ENCODE peak calls at places on chromosomes 13 and 19, in seven cellular contexts. F, L, W, U, Q, A and K are unnamed samples. For H3K4me1, the result is how much of the 10 kb centered on the place peaks cover.

GRCh38 chr19:17255150-17255621 is 9.4 kb downstream of the USHBP1 start:
- DNase-seq in F (no peak), L (no peak), W (no peak), U (no peak), Q (peak), A (no peak), K (peak)

GRCh38 chr19:33064117-33064777 is 441 bp downstream of the RHPN2 start:
- DNase-seq in F (peak), L (no peak), W (no peak), U (peak), Q (peak), A (no peak), K (no peak)

GRCh38 chr13:40130871-40131636 is 475.6 kb downstream of the COG6 start:
- DNase-seq in F (no peak), L (no peak), W (no peak), U (no peak), Q (no peak), A (no peak), K (peak)

GRCh38 chr13:67964091-67964490 is 734.0 kb upstream of the PCDH9 start:
- DNase-seq in F (no peak), L (no peak), W (no peak), U (no peak), Q (no peak), A (no peak), K (no peak)

GRCh38 chr19:17327654-17328516 is 6.8 kb downstream of the ANO8 start:
- DNase-seq in F (peak), L (no peak), W (peak), U (peak), Q (peak), A (peak), K (peak)

GRCh38 chr13:61383101-61383500 is 32.5 kb downstream of the PCDH20 start:
- DNase-seq in F (no peak), L (no peak), W (no peak), U (no peak), Q (no peak), A (no peak), K (no peak)

GRCh38 chr19:42140125-42140754 is 8.0 kb upstream of the POU2F2 start:
- DNase-seq in F (peak), L (peak), W (no peak), U (peak), Q (peak), A (no peak), K (peak)

GRCh38 chr13:37225414-37226047 is 120.1 kb upstream of the CSNK1A1L start:
- DNase-seq in F (no peak), L (no peak), W (no peak), U (no peak), Q (no peak), A (no peak), K (no peak)

GRCh38 chr19:42693760-42694350 is 46.4 kb downstream of the PSG3 start:
- DNase-seq in F (no peak), L (no peak), W (no peak), U (peak), Q (peak), A (no peak), K (no peak)

GRCh38 chr19:14181906-14182305 is 24.1 kb downstream of the ADGRL1 start:
- DNase-seq in F (no peak), L (no peak), W (no peak), U (no peak), Q (no peak), A (no peak), K (no peak)

GRCh38 chr13:41458939-41459753 is 1.8 kb downstream of the RGCC start:
- DNase-seq in F (peak), L (no peak), W (no peak), U (peak), Q (peak), A (peak), K (peak)

GRCh38 chr13:99726261-99726894 is 225.1 kb downstream of the TM9SF2 start:
- DNase-seq in F (no peak), L (no peak), W (no peak), U (no peak), Q (peak), A (no peak), K (no peak)

GRCh38 chr19:17281391-17282304 is at the start of gene ANKLE1:
- DNase-seq in F (peak), L (no peak), W (no peak), U (peak), Q (peak), A (peak), K (no peak)

GRCh38 chr13:36059366-36059765 is 71.8 kb downstream of the DCLK1 start:
- DNase-seq in F (no peak), L (peak), W (no peak), U (peak), Q (no peak), A (no peak), K (no peak)

GRCh38 chr19:3129112-3129511 is 6.7 kb upstream of the GNA15 start:
- DNase-seq in F (no peak), L (peak), W (no peak), U (peak), Q (peak), A (no peak), K (peak)

DNA sequence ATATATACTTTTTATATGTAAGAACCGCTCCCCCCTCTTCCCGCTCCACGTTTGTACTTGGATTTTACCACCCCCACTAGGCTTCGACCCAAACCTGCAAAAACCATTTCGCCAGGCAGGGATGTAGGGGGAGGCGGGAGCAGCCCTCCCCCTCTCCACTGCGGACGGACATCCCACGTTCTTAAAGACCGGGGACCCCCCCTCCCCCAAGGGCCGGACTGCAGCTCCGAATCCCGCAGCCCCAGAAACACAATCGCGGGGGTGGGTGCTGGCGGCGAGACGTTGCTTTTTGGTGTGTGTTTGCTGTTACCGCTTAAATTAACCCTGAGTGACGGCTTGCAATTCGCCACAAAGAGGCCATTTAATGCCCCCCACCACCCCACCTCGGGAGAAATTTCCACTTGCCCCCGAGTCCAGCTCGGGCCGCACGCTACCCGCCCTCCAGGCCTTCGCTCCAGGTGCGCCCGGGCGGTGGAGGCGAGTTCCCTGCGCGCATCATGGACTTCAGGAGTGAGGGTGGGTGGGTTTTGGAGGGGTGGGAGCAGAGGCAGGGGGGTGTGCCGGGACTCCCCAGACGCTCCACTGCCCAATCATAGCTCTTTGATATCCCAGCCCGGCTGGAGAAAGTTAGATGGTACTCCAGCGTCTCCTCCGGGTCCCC is 15.8 kb downstream of the NFIX start:
- DNase-seq in F (no peak), L (no peak), W (no peak), U (no peak), Q (no peak), A (no peak), K (no peak)
- H3K4me1 ChIP-seq in F (half or more), L (half or more), W (under half), U (under half), Q (half or more), A (under half), K (under half)

GRCh38 chr19:1272423-1273262 is 2.7 kb upstream of the FAM174C start:
- DNase-seq in F (no peak), L (no peak), W (no peak), U (no peak), Q (no peak), A (no peak), K (no peak)

GRCh38 chr19:1270168-1270853 is 1.2 kb downstream of the CIRBP start:
- DNase-seq in F (no peak), L (no peak), W (no peak), U (no peak), Q (peak), A (no peak), K (peak)

GRCh38 chr19:1269478-1270167 is 491 bp downstream of the CIRBP start:
- DNase-seq in F (peak), L (peak), W (peak), U (peak), Q (peak), A (peak), K (peak)

GRCh38 chr19:1271528-1272422 is 2.6 kb downstream of the CIRBP start:
- DNase-seq in F (no peak), L (no peak), W (no peak), U (no peak), Q (no peak), A (no peak), K (no peak)

GRCh38 chr19:1270854-1271527 is 1.9 kb downstream of the CIRBP start:
- DNase-seq in F (no peak), L (no peak), W (no peak), U (no peak), Q (no peak), A (no peak), K (no peak)
- H3K4me1 ChIP-seq in F (half or more), L (half or more), W (half or more), U (under half), Q (under half), A (half or more), K (under half)

GRCh38 chr19:2047449-2048103 is 3.5 kb downstream of the MKNK2 start:
- DNase-seq in F (peak), L (no peak), W (peak), U (no peak), Q (no peak), A (no peak), K (peak)
- H3K4me1 ChIP-seq in F (half or more), L (half or more), W (half or more), U (under half), Q (under half), A (half or more), K (under half)

GRCh38 chr19:40603071-40603718 is 2.0 kb downstream of the LTBP4 start:
- DNase-seq in F (no peak), L (no peak), W (no peak), U (peak), Q (peak), A (peak), K (no peak)

GRCh38 chr19:40599331-40600085 is 1.7 kb upstream of the LTBP4 start:
- DNase-seq in F (no peak), L (no peak), W (no peak), U (peak), Q (peak), A (peak), K (no peak)

GRCh38 chr19:40600086-40600917 is 867 bp upstream of the LTBP4 start:
- DNase-seq in F (no peak), L (no peak), W (no peak), U (no peak), Q (peak), A (peak), K (no peak)

GRCh38 chr19:40598918-40599307 is 2.3 kb upstream of the LTBP4 start:
- DNase-seq in F (no peak), L (no peak), W (no peak), U (no peak), Q (no peak), A (peak), K (no peak)

GRCh38 chr19:40601061-40601973 is at the start of gene LTBP4:
- DNase-seq in F (no peak), L (no peak), W (no peak), U (peak), Q (peak), A (peak), K (peak)
- H3K4me1 ChIP-seq in F (half or more), L (half or more), W (half or more), U (half or more), Q (under half), A (half or more), K (under half)

GRCh38 chr13:33175991-33176390 is 109.6 kb downstream of the STARD13 start:
- DNase-seq in F (no peak), L (no peak), W (no peak), U (no peak), Q (no peak), A (no peak), K (no peak)
- H3K4me1 ChIP-seq in F (under half), L (under half), W (under half), U (under half), Q (under half), A (under half), K (under half)

DNA sequence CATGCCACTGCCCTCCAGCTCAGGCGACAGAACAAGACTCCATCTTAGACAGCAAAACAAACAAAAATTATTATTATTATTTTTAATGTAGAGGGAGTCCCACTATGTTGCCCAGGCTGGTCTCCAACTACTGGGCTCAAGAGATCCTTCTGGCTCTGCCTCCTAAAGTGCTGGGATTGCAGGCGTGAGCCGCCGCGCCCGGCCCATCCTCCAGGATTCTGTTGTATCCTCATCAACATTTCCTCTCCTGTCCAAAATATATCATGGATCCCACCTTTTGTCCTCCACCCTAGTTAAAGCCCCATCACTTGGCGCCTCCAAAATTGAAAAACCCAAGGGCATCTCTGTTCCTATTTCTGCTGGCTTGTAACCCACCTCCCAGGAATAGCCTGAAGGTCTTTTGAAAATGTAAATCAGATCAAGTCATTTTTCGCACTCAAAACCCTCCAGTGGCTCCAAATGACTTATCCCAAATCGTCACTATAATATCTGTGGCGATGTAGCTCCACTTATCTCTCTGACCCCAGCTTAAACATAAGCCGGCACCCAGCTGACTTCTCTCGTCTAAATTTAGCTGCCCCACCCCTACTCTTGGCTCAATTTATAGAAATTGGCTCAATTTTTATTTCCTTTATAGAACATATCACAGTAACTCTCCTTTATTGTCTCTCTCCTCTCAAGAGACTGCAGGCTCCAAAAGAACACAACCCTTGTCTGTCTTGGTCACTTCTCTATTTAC is 1.1 kb downstream of the ZNF784 start:
- DNase-seq in F (no peak), L (no peak), W (no peak), U (no peak), Q (no peak), A (no peak), K (no peak)
- H3K4me1 ChIP-seq in F (under half), L (under half), W (under half), U (under half), Q (under half), A (under half), K (under half)

GRCh38 chr13:57017357-57017756 is 123.4 kb upstream of the PRR20A start:
- DNase-seq in F (no peak), L (no peak), W (no peak), U (no peak), Q (no peak), A (no peak), K (no peak)
- H3K4me1 ChIP-seq in F (under half), L (under half), W (under half), U (under half), Q (under half), A (under half), K (under half)